ENCODE peak calls at places on chromosomes 12 and 14, in nine cellular contexts. Z is caudate nucleus, V is AG08395, I is PC-3, M is astrocyte, C is Ammon's horn, B is anterior cingulate cortex, T is ascending aorta, X is ecto neural progenitor cell. S is an unnamed sample.

GRCh38 chr14:64718762-64719161 is 14.5 kb downstream of the PLEKHG3 start:
- DNase-seq in Z (no peak), V (no peak), I (no peak), M (no peak), C (no peak), B (no peak), T (no peak), X (no peak), S (no peak)

GRCh38 chr12:57171668-57172067 is 24.2 kb upstream of the LRP1-AS start:
- DNase-seq in Z (no peak), V (peak), I (no peak), M (peak), C (no peak), B (no peak), T (no peak), X (no peak), S (no peak)

GRCh38 chr14:72518809-72519377 is 375.0 kb downstream of the DPF3 start:
- DNase-seq in Z (no peak), V (no peak), I (no peak), M (peak), C (no peak), B (no peak), T (no peak), X (no peak), S (no peak)

GRCh38 chr14:93984987-93985410 is 8.6 kb upstream of the ASB2 start:
- DNase-seq in Z (no peak), V (peak), I (peak), M (peak), C (peak), B (no peak), T (no peak), X (no peak), S (peak)

GRCh38 chr14:74427651-74428050 is 1.6 kb upstream of the SYNDIG1L start:
- DNase-seq in Z (no peak), V (no peak), I (no peak), M (no peak), C (no peak), B (no peak), T (no peak), X (peak), S (no peak)

GRCh38 chr12:113978080-113978479 is 12.0 kb upstream of the RBM19 start:
- DNase-seq in Z (no peak), V (no peak), I (no peak), M (no peak), C (no peak), B (no peak), T (no peak), X (no peak), S (no peak)

GRCh38 chr12:3658327-3659163 is 94.4 kb downstream of the CRACR2A start:
- DNase-seq in Z (no peak), V (peak), I (peak), M (no peak), C (no peak), B (no peak), T (no peak), X (peak), S (no peak)

GRCh38 chr12:39638840-39639239 is 19.2 kb upstream of the ABCD2 start:
- DNase-seq in Z (no peak), V (no peak), I (no peak), M (no peak), C (no peak), B (no peak), T (no peak), X (no peak), S (no peak)

GRCh38 chr14:60505448-60505847 is 3.5 kb upstream of the SIX6 start:
- DNase-seq in Z (no peak), V (no peak), I (no peak), M (no peak), C (no peak), B (no peak), T (no peak), X (no peak), S (no peak)

GRCh38 chr12:21992823-21993222 is 51.6 kb upstream of the ABCC9 start:
- DNase-seq in Z (no peak), V (no peak), I (no peak), M (no peak), C (no peak), B (no peak), T (no peak), X (no peak), S (no peak)

GRCh38 chr12:50572275-50572674 is 67.5 kb downstream of the DIP2B start:
- DNase-seq in Z (no peak), V (peak), I (peak), M (peak), C (peak), B (no peak), T (no peak), X (no peak), S (no peak)

GRCh38 chr12:104152691-104153241 is 14.8 kb upstream of the NFYB start:
- DNase-seq in Z (no peak), V (no peak), I (no peak), M (no peak), C (no peak), B (no peak), T (no peak), X (no peak), S (no peak)

GRCh38 chr14:39469094-39469710 is 37.0 kb upstream of the FBXO33 start:
- DNase-seq in Z (no peak), V (no peak), I (no peak), M (no peak), C (peak), B (no peak), T (no peak), X (peak), S (peak)

GRCh38 chr12:10235761-10236631 is 23.3 kb downstream of the GABARAPL1 start:
- DNase-seq in Z (no peak), V (peak), I (peak), M (no peak), C (peak), B (no peak), T (no peak), X (no peak), S (peak)

GRCh38 chr14:71610797-71611196 is 321.4 kb upstream of the RGS6 start:
- DNase-seq in Z (no peak), V (no peak), I (no peak), M (no peak), C (no peak), B (no peak), T (no peak), X (no peak), S (no peak)

GRCh38 chr12:120813588-120814153 is 88.0 kb downstream of the ACADS start:
- DNase-seq in Z (no peak), V (no peak), I (no peak), M (no peak), C (no peak), B (no peak), T (no peak), X (no peak), S (no peak)

GRCh38 chr14:89630096-89630829 is 213.2 kb upstream of the FOXN3 start:
- DNase-seq in Z (no peak), V (no peak), I (no peak), M (peak), C (no peak), B (no peak), T (no peak), X (no peak), S (no peak)

GRCh38 chr14:46596236-46596635 is 55.3 kb downstream of the RPL10L start:
- DNase-seq in Z (no peak), V (no peak), I (no peak), M (no peak), C (no peak), B (no peak), T (no peak), X (no peak), S (no peak)

GRCh38 chr14:91466192-91466591 is 43.9 kb downstream of the PPP4R3A start:
- DNase-seq in Z (no peak), V (no peak), I (no peak), M (peak), C (peak), B (no peak), T (no peak), X (no peak), S (no peak)

GRCh38 chr14:77620222-77620865 is 3.9 kb upstream of the SPTLC2 start:
- DNase-seq in Z (no peak), V (no peak), I (no peak), M (no peak), C (peak), B (no peak), T (no peak), X (no peak), S (no peak)

GRCh38 chr14:79693935-79694334 is 517.4 kb downstream of the DIO2 start:
- DNase-seq in Z (no peak), V (no peak), I (no peak), M (no peak), C (no peak), B (no peak), T (no peak), X (no peak), S (no peak)

GRCh38 chr12:105765053-105766019 is 373.4 kb downstream of the NUAK1 start:
- DNase-seq in Z (no peak), V (no peak), I (no peak), M (no peak), C (no peak), B (no peak), T (no peak), X (no peak), S (no peak)

GRCh38 chr14:99479160-99479902 is 1.3 kb downstream of the SETD3 start:
- DNase-seq in Z (no peak), V (no peak), I (no peak), M (no peak), C (no peak), B (no peak), T (no peak), X (no peak), S (no peak)

GRCh38 chr12:49232940-49233841 is 31.7 kb upstream of the TUBA1C start:
- DNase-seq in Z (peak), V (peak), I (no peak), M (peak), C (peak), B (peak), T (no peak), X (peak), S (peak)

GRCh38 chr14:104091927-104092771 is 6.6 kb downstream of the ASPG start:
- DNase-seq in Z (no peak), V (no peak), I (no peak), M (no peak), C (no peak), B (no peak), T (no peak), X (peak), S (no peak)

GRCh38 chr14:30840086-30840779 is 34.1 kb upstream of the COCH start:
- DNase-seq in Z (no peak), V (no peak), I (peak), M (no peak), C (no peak), B (no peak), T (no peak), X (no peak), S (no peak)

GRCh38 chr12:56635539-56636117 is 5.5 kb upstream of the BAZ2A start:
- DNase-seq in Z (no peak), V (no peak), I (no peak), M (no peak), C (no peak), B (no peak), T (no peak), X (no peak), S (no peak)

GRCh38 chr12:98418357-98419075 is 96.9 kb upstream of the TMPO start:
- DNase-seq in Z (no peak), V (peak), I (peak), M (peak), C (no peak), B (no peak), T (peak), X (peak), S (no peak)

GRCh38 chr14:90273532-90273931 is 17.2 kb downstream of the PSMC1 start:
- DNase-seq in Z (no peak), V (no peak), I (no peak), M (no peak), C (no peak), B (no peak), T (no peak), X (no peak), S (no peak)

GRCh38 chr12:49367381-49368239 is at the start of gene SPATS2:
- DNase-seq in Z (no peak), V (no peak), I (no peak), M (no peak), C (peak), B (peak), T (no peak), X (no peak), S (no peak)

GRCh38 chr12:101485015-101485414 is 9.9 kb downstream of the SPIC start:
- DNase-seq in Z (no peak), V (no peak), I (no peak), M (no peak), C (peak), B (no peak), T (no peak), X (no peak), S (no peak)

GRCh38 chr12:122596838-122597237 is 69.8 kb downstream of the KNTC1 start:
- DNase-seq in Z (no peak), V (no peak), I (no peak), M (no peak), C (no peak), B (no peak), T (no peak), X (no peak), S (no peak)

GRCh38 chr12:117874842-117875434 is 93.9 kb downstream of the KSR2 start:
- DNase-seq in Z (peak), V (peak), I (peak), M (peak), C (peak), B (peak), T (no peak), X (peak), S (peak)

GRCh38 chr14:68569546-68569908 is 223.3 kb downstream of the ZFP36L1 start:
- DNase-seq in Z (no peak), V (no peak), I (no peak), M (no peak), C (peak), B (peak), T (no peak), X (peak), S (peak)